ENCODE peak calls at places on chromosome X, in five cellular contexts. One of them, this sample, is unnamed.

GRCh38 chrX:107445636-107446035 is 3.8 kb upstream of the FRMPD3 start:
- DNase-seq in BJ: no peak
- DNase-seq in AG09309: no peak
- DNase-seq in GM12878: no peak
- DNase-seq in heart left ventricle: no peak
- DNase-seq in this sample: no peak

GRCh38 chrX:133350751-133351150 is 64.5 kb downstream of the GPC4 start:
- DNase-seq in BJ: no peak
- DNase-seq in AG09309: no peak
- DNase-seq in GM12878: no peak
- DNase-seq in heart left ventricle: no peak
- DNase-seq in this sample: no peak

GRCh38 chrX:2584216-2584615 is 83.4 kb upstream of the DHRSX start:
- DNase-seq in heart left ventricle: no peak
- DNase-seq in AG09309: no peak
- DNase-seq in GM12878: no peak
- DNase-seq in BJ: no peak
- DNase-seq in this sample: no peak

GRCh38 chrX:13876652-13877051 is 59.8 kb upstream of the GPM6B start:
- DNase-seq in AG09309: no peak
- DNase-seq in GM12878: no peak
- DNase-seq in heart left ventricle: peak
- DNase-seq in BJ: peak
- DNase-seq in this sample: no peak

GRCh38 chrX:18938710-18939109 is 45.2 kb downstream of the PHKA2 start:
- DNase-seq in BJ: no peak
- DNase-seq in heart left ventricle: no peak
- DNase-seq in AG09309: no peak
- DNase-seq in GM12878: no peak
- DNase-seq in this sample: no peak

GRCh38 chrX:6026484-6026883 is 202.2 kb downstream of the NLGN4X start:
- DNase-seq in heart left ventricle: no peak
- DNase-seq in GM12878: no peak
- DNase-seq in BJ: no peak
- DNase-seq in AG09309: no peak
- DNase-seq in this sample: no peak

GRCh38 chrX:115260330-115260729 is 26.4 kb upstream of the LRCH2 start:
- DNase-seq in GM12878: no peak
- DNase-seq in AG09309: no peak
- DNase-seq in BJ: no peak
- DNase-seq in heart left ventricle: no peak
- DNase-seq in this sample: no peak

GRCh38 chrX:68196939-68197791 is 236.1 kb downstream of the OPHN1 start:
- DNase-seq in GM12878: no peak
- DNase-seq in AG09309: no peak
- DNase-seq in heart left ventricle: no peak
- DNase-seq in BJ: no peak
- DNase-seq in this sample: peak

GRCh38 chrX:7168366-7168765 is 20.4 kb upstream of the PUDP start:
- DNase-seq in heart left ventricle: no peak
- DNase-seq in GM12878: no peak
- DNase-seq in BJ: no peak
- DNase-seq in AG09309: no peak
- DNase-seq in this sample: no peak

GRCh38 chrX:48960291-48960690 is 2.9 kb upstream of the OTUD5 start:
- DNase-seq in BJ: no peak
- DNase-seq in heart left ventricle: no peak
- DNase-seq in GM12878: no peak
- DNase-seq in AG09309: no peak
- DNase-seq in this sample: no peak

GRCh38 chrX:80812176-80812575 is 2.5 kb upstream of the BRWD3 start:
- DNase-seq in heart left ventricle: peak
- DNase-seq in AG09309: no peak
- DNase-seq in BJ: no peak
- DNase-seq in GM12878: no peak
- DNase-seq in this sample: no peak

GRCh38 chrX:1397441-1397840 is 5.5 kb upstream of the SLC25A6 start:
- DNase-seq in heart left ventricle: no peak
- DNase-seq in AG09309: no peak
- DNase-seq in GM12878: no peak
- DNase-seq in BJ: no peak
- DNase-seq in this sample: no peak

GRCh38 chrX:56564921-56565861 is 1.8 kb downstream of the UBQLN2 start:
- DNase-seq in AG09309: no peak
- DNase-seq in GM12878: no peak
- DNase-seq in BJ: no peak
- DNase-seq in heart left ventricle: no peak
- DNase-seq in this sample: no peak

GRCh38 chrX:30309139-30309571 is at the start of gene NR0B1:
- DNase-seq in BJ: no peak
- DNase-seq in heart left ventricle: no peak
- DNase-seq in AG09309: no peak
- DNase-seq in GM12878: no peak
- DNase-seq in this sample: no peak

GRCh38 chrX:33175201-33175600 is 36.1 kb downstream of the DMD start:
- DNase-seq in BJ: no peak
- DNase-seq in AG09309: no peak
- DNase-seq in heart left ventricle: no peak
- DNase-seq in GM12878: no peak
- DNase-seq in this sample: no peak

GRCh38 chrX:97389761-97390192 is 506.1 kb downstream of the RPA4 start:
- DNase-seq in GM12878: no peak
- DNase-seq in AG09309: peak
- DNase-seq in BJ: peak
- DNase-seq in heart left ventricle: no peak
- DNase-seq in this sample: no peak

GRCh38 chrX:53695901-53696300 is 9.4 kb upstream of the HUWE1 start:
- DNase-seq in GM12878: no peak
- DNase-seq in AG09309: no peak
- DNase-seq in BJ: no peak
- DNase-seq in heart left ventricle: no peak
- DNase-seq in this sample: no peak

GRCh38 chrX:155966876-155967275 is 30.6 kb upstream of the IL9R start:
- DNase-seq in BJ: peak
- DNase-seq in heart left ventricle: no peak
- DNase-seq in GM12878: peak
- DNase-seq in AG09309: peak
- DNase-seq in this sample: peak

GRCh38 chrX:109889289-109890006 is 113.5 kb upstream of the TMEM164 start:
- DNase-seq in AG09309: no peak
- DNase-seq in BJ: no peak
- DNase-seq in heart left ventricle: no peak
- DNase-seq in GM12878: peak
- DNase-seq in this sample: no peak

GRCh38 chrX:150041208-150041607 is 102.9 kb upstream of the EOLA2 start:
- DNase-seq in GM12878: no peak
- DNase-seq in BJ: no peak
- DNase-seq in AG09309: no peak
- DNase-seq in heart left ventricle: no peak
- DNase-seq in this sample: no peak

GRCh38 chrX:7264399-7264798 is 116.4 kb upstream of the PUDP start:
- DNase-seq in BJ: no peak
- DNase-seq in AG09309: no peak
- DNase-seq in heart left ventricle: no peak
- DNase-seq in GM12878: peak
- DNase-seq in this sample: peak

GRCh38 chrX:32571579-32571978 is 639.8 kb downstream of the DMD start:
- DNase-seq in GM12878: no peak
- DNase-seq in BJ: no peak
- DNase-seq in heart left ventricle: no peak
- DNase-seq in AG09309: no peak
- DNase-seq in this sample: no peak

GRCh38 chrX:132092439-132093065 is 35.3 kb downstream of the FRMD7 start:
- DNase-seq in BJ: peak
- DNase-seq in heart left ventricle: peak
- DNase-seq in GM12878: peak
- DNase-seq in AG09309: peak
- DNase-seq in this sample: peak

GRCh38 chrX:85627363-85627762 is 247.9 kb upstream of the POF1B start:
- DNase-seq in AG09309: no peak
- DNase-seq in heart left ventricle: no peak
- DNase-seq in BJ: no peak
- DNase-seq in GM12878: no peak
- DNase-seq in this sample: no peak

GRCh38 chrX:56248492-56248891 is 16.3 kb downstream of the KLF8 start:
- DNase-seq in BJ: no peak
- DNase-seq in AG09309: no peak
- DNase-seq in heart left ventricle: peak
- DNase-seq in GM12878: peak
- DNase-seq in this sample: peak

GRCh38 chrX:24498181-24498580 is 33.1 kb downstream of the PDK3 start:
- DNase-seq in AG09309: no peak
- DNase-seq in heart left ventricle: no peak
- DNase-seq in GM12878: no peak
- DNase-seq in BJ: no peak
- DNase-seq in this sample: no peak

GRCh38 chrX:87392369-87392768 is 125.2 kb upstream of the KLHL4 start:
- DNase-seq in heart left ventricle: no peak
- DNase-seq in BJ: no peak
- DNase-seq in AG09309: no peak
- DNase-seq in GM12878: no peak
- DNase-seq in this sample: no peak

GRCh38 chrX:100408643-100409315 is 1.3 kb downstream of the PCDH19 start:
- DNase-seq in heart left ventricle: no peak
- DNase-seq in BJ: no peak
- DNase-seq in GM12878: no peak
- DNase-seq in AG09309: no peak
- DNase-seq in this sample: peak

GRCh38 chrX:72316408-72317079 is 10.8 kb upstream of the CITED1 start:
- DNase-seq in BJ: no peak
- DNase-seq in GM12878: no peak
- DNase-seq in AG09309: no peak
- DNase-seq in heart left ventricle: no peak
- DNase-seq in this sample: no peak

GRCh38 chrX:121161501-121161933 is 114.1 kb downstream of the GLUD2 start:
- DNase-seq in GM12878: peak
- DNase-seq in AG09309: no peak
- DNase-seq in heart left ventricle: no peak
- DNase-seq in BJ: no peak
- DNase-seq in this sample: no peak

GRCh38 chrX:19799319-19800182 is 87.8 kb downstream of the SH3KBP1 start:
- DNase-seq in BJ: no peak
- DNase-seq in GM12878: no peak
- DNase-seq in heart left ventricle: no peak
- DNase-seq in AG09309: no peak
- DNase-seq in this sample: no peak

GRCh38 chrX:108165349-108166111 is 74.0 kb downstream of the ATG4A start:
- DNase-seq in AG09309: no peak
- DNase-seq in GM12878: no peak
- DNase-seq in BJ: no peak
- DNase-seq in heart left ventricle: no peak
- DNase-seq in this sample: no peak

GRCh38 chrX:119693996-119694451 is 1.1 kb upstream of the SEPTIN6 start:
- DNase-seq in AG09309: no peak
- DNase-seq in BJ: no peak
- DNase-seq in GM12878: no peak
- DNase-seq in heart left ventricle: peak
- DNase-seq in this sample: peak

GRCh38 chrX:119696251-119696890 is 3.4 kb upstream of the SEPTIN6 start:
- DNase-seq in AG09309: no peak
- DNase-seq in BJ: no peak
- DNase-seq in GM12878: no peak
- DNase-seq in heart left ventricle: no peak
- DNase-seq in this sample: no peak

GRCh38 chrX:119695535-119696050 is 2.6 kb upstream of the SEPTIN6 start:
- DNase-seq in AG09309: no peak
- DNase-seq in heart left ventricle: no peak
- DNase-seq in BJ: no peak
- DNase-seq in GM12878: no peak
- DNase-seq in this sample: no peak

GRCh38 chrX:119693032-119693995 is at the start of gene SEPTIN6:
- DNase-seq in heart left ventricle: peak
- DNase-seq in BJ: no peak
- DNase-seq in AG09309: no peak
- DNase-seq in GM12878: no peak
- DNase-seq in this sample: peak

DNA sequence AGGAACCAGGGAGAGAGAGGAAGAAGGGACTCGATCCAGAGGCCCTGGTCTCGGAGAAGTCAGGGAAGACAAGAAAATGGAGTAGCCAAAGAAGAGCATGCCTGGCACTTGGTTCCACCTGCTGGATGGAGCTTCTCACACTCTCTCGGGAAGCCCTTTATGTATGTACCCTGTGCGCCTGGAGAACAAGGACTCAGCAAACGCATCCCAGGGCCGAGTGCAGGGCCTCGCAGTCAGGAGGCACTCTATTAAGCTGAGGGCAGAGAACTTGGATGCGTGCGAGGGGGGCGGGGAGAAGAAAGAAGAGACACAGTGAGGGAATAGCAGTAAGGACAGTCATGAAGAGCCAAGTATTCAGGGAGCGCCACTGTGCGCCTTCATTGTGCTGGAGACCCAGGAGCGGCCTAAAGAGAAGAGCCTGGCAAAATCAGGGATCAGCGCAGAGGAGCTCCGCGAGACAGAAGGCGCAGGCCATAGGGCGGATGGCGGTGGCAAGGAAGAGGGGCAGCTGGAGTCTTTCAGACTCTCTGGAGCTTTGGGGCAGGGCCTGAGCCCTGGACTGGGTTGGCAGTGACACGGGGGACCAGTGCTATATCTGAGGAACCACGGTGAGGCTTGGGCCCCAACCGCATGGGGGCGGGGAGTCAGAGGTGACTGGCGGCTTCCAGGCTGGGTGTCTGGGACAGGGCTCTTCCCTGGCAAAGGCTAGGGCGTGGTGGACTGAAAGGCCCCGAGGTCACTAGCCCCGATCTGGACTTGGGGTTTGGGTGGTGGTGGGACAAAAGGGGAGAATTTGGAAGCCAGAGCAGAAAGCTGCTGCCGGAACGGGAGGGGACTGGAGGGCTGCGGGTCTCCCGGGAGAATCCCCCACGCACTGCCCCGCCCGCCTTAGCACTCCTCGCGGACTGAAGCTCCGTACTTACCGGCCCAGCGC is 1.9 kb upstream of the SEPTIN6 start:
- DNase-seq in AG09309: no peak
- DNase-seq in BJ: no peak
- DNase-seq in GM12878: no peak
- DNase-seq in heart left ventricle: no peak
- DNase-seq in this sample: no peak
- TF ChIP-seq CTCF in AG09309: no peak
- TF ChIP-seq CTCF in BJ: no peak
- TF ChIP-seq CTCF in GM12878: no peak
- TF ChIP-seq CTCF in heart left ventricle: no peak
- TF ChIP-seq CTCF in this sample: no peak

GRCh38 chrX:64093761-64094160 is 111.7 kb downstream of the AMER1 start:
- DNase-seq in GM12878: no peak
- DNase-seq in AG09309: no peak
- DNase-seq in BJ: no peak
- DNase-seq in heart left ventricle: no peak
- DNase-seq in this sample: no peak
- TF ChIP-seq CTCF in GM12878: peak
- TF ChIP-seq CTCF in AG09309: peak
- TF ChIP-seq CTCF in BJ: peak
- TF ChIP-seq CTCF in heart left ventricle: peak
- TF ChIP-seq CTCF in this sample: peak

GRCh38 chrX:23451266-23451665 is 116.6 kb downstream of the PTCHD1 start:
- DNase-seq in AG09309: no peak
- DNase-seq in heart left ventricle: no peak
- DNase-seq in GM12878: no peak
- DNase-seq in BJ: no peak
- DNase-seq in this sample: no peak
- TF ChIP-seq CTCF in AG09309: no peak
- TF ChIP-seq CTCF in heart left ventricle: no peak
- TF ChIP-seq CTCF in GM12878: no peak
- TF ChIP-seq CTCF in BJ: no peak
- TF ChIP-seq CTCF in this sample: no peak

GRCh38 chrX:154398668-154399526 is 720 bp downstream of the RPL10 start:
- DNase-seq in BJ: no peak
- DNase-seq in AG09309: peak
- DNase-seq in heart left ventricle: peak
- DNase-seq in GM12878: no peak
- DNase-seq in this sample: peak
- TF ChIP-seq CTCF in BJ: peak
- TF ChIP-seq CTCF in AG09309: peak
- TF ChIP-seq CTCF in heart left ventricle: peak
- TF ChIP-seq CTCF in GM12878: peak
- TF ChIP-seq CTCF in this sample: peak

This sample was measured in GM10248.